ENCODE peak calls at places on chromosomes 3 and 15, in ten cellular contexts. Y is GF-D8; U is neural crest cell; Z is stimulated activated CD8-positive, alpha-beta memory T cell treated with anti-CD3 and anti-CD28 coated beads, Interleukin-15, amount 100 ng/mL, for 4 hours; L is epithelial cell of prostate; X is adrenal gland; A is breast epithelium; Q is nephron progenitor cell; P is Ammon's horn; E is iris pigment epithelial cell. H is an unnamed sample.
A peak's percentile ranks its signal among the peaks of the same experiment; 100 is the strongest.

GRCh38 chr3:190024912-190025311 is 95.8 kb downstream of the P3H2 start:
- DNase-seq in Y (no peak), U (no peak), Z (no peak), L (no peak), X (no peak), A (no peak), Q (no peak), P (no peak), E (peak; percentile 81), H (no peak)

GRCh38 chr3:127083778-127084355 is 101.0 kb downstream of the PLXNA1 start:
- DNase-seq in Y (no peak), U (no peak), Z (no peak), L (no peak), X (no peak), A (no peak), Q (no peak), P (no peak), E (no peak), H (no peak)

GRCh38 chr3:29677421-29677820 is 396.6 kb downstream of the RBMS3 start:
- DNase-seq in Y (no peak), U (no peak), Z (no peak), L (no peak), X (no peak), A (no peak), Q (no peak), P (no peak), E (peak; percentile 52), H (no peak)

GRCh38 chr3:70748593-70748992 is 436.2 kb upstream of the MDFIC2 start:
- DNase-seq in Y (no peak), U (no peak), Z (no peak), L (no peak), X (no peak), A (no peak), Q (no peak), P (no peak), E (no peak), H (no peak)

GRCh38 chr15:96716100-96716499 is 385.6 kb downstream of the NR2F2 start:
- DNase-seq in Y (no peak), U (no peak), Z (no peak), L (no peak), X (no peak), A (no peak), Q (no peak), P (no peak), E (no peak), H (no peak)

GRCh38 chr3:130850044-130850797 is 43.7 kb upstream of the ATP2C1 start:
- DNase-seq in Y (peak; percentile 99), U (no peak), Z (no peak), L (peak; percentile 90), X (peak; percentile 36), A (no peak), Q (no peak), P (peak; percentile 72), E (peak; percentile 64), H (no peak)

GRCh38 chr15:75104804-75105557 is 81.6 kb downstream of the PPCDC start:
- DNase-seq in Y (peak; percentile 96), U (no peak), Z (no peak), L (peak; percentile 89), X (peak; percentile 59), A (no peak), Q (no peak), P (peak; percentile 68), E (peak; percentile 98), H (peak; percentile 94)

GRCh38 chr3:4730734-4731133 is 237.6 kb downstream of the ITPR1 start:
- DNase-seq in Y (no peak), U (no peak), Z (no peak), L (no peak), X (no peak), A (no peak), Q (no peak), P (peak; percentile 84), E (no peak), H (no peak)